ENCODE peak calls at places on chromosomes 11 and 22, in nine cellular contexts. P, M, O, V, A, N, Z, R and D are unnamed samples.

GRCh38 chr11:64894070-64894811 is 15.8 kb upstream of the EHD1 start:
- DNase-seq in M (peak), P (peak), N (peak), A (no peak), R (peak), Z (peak), O (peak), V (peak), D (peak)

GRCh38 chr11:130897262-130898182 is 18.8 kb downstream of the SNX19 start:
- DNase-seq in P (no peak), N (peak), V (peak), M (peak), R (peak), O (no peak), A (no peak), Z (no peak), D (peak)

GRCh38 chr11:99199336-99199735 is 178.6 kb downstream of the CNTN5 start:
- DNase-seq in R (no peak), M (no peak), N (no peak), P (no peak), V (no peak), Z (no peak), A (no peak), O (no peak), D (no peak)

GRCh38 chr11:129625930-129626329 is 189.7 kb upstream of the TMEM45B start:
- DNase-seq in M (no peak), P (no peak), R (no peak), O (no peak), V (no peak), Z (no peak), N (no peak), A (peak), D (no peak)

GRCh38 chr11:30967579-30967978 is 381.4 kb upstream of the MPPED2 start:
- DNase-seq in P (no peak), N (no peak), O (no peak), A (no peak), Z (no peak), V (no peak), M (no peak), R (no peak), D (no peak)

GRCh38 chr22:41793871-41794270 is 6.6 kb upstream of the CCDC134 start:
- DNase-seq in Z (no peak), P (no peak), R (no peak), V (no peak), N (no peak), A (no peak), M (no peak), O (no peak), D (no peak)

GRCh38 chr22:46070722-46071450 is 79.4 kb upstream of the PPARA start:
- DNase-seq in O (peak), R (peak), N (no peak), V (no peak), M (peak), P (peak), A (no peak), Z (peak), D (no peak)

GRCh38 chr22:27726726-27727449 is 74.7 kb downstream of the MN1 start:
- DNase-seq in Z (peak), N (peak), V (peak), R (peak), M (peak), O (peak), P (no peak), A (peak), D (no peak)

GRCh38 chr11:128496249-128496648 is 91.1 kb downstream of the ETS1 start:
- DNase-seq in A (no peak), P (no peak), R (no peak), V (no peak), N (no peak), M (no peak), Z (no peak), O (no peak), D (no peak)

GRCh38 chr11:128498846-128499245 is 88.5 kb downstream of the ETS1 start:
- DNase-seq in N (no peak), O (peak), A (no peak), R (no peak), Z (no peak), M (no peak), P (no peak), V (no peak), D (no peak)

GRCh38 chr11:128496684-128497056 is 90.7 kb downstream of the ETS1 start:
- DNase-seq in R (no peak), A (no peak), M (no peak), Z (no peak), V (no peak), O (no peak), P (no peak), N (no peak), D (no peak)

GRCh38 chr11:128499613-128500213 is 87.6 kb downstream of the ETS1 start:
- DNase-seq in V (no peak), R (no peak), P (no peak), Z (no peak), M (no peak), N (no peak), A (no peak), O (no peak), D (no peak)

DNA sequence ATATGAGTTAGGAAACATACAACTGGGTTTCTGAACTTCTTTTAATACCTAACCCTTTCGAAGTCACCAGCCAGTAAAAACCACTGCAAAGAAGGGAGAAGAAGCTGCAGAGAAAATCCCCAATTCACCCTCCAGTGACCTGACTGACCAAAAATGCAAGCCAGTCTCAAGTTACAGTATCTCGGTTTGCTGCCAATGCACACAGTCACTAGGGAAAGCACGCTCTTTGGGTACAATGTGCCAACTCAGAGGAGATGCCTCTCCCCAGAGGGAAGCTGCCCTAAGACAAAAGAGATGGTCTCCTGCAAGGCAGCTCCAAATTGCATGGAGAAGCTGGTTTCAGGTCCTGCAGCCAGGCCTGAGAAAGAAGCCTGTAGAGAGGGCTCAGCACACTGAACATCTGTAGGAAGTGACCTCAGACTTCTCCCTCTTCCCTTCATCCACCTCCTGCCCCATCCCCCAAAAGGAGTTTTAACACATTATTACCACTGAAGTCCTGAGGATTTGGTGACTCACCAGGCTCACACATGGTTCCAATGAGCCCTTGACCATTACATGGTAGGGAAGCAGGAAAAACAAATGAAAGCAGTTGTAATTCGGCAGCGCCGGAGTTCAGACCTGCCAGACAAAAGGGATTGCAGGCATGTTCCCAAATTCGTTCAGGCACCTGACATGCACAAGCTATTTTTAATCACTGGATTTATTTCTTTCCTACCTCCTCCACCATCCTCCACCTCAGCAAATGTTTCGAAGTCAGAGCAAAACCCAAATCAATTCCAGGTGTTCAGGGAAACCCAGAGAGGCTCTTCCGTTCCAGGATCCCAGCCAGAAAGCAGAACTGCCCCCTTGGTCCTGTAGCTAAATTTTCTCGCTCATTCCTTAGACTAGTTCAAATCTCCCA is 90.1 kb downstream of the ETS1 start:
- DNase-seq in O (peak), A (peak), N (no peak), Z (no peak), V (peak), P (no peak), R (no peak), M (peak), D (no peak)
- H3K27ac ChIP-seq in O (peak), A (peak), N (peak), Z (no peak), V (no peak), P (no peak), R (peak), M (peak), D (no peak)

DNA sequence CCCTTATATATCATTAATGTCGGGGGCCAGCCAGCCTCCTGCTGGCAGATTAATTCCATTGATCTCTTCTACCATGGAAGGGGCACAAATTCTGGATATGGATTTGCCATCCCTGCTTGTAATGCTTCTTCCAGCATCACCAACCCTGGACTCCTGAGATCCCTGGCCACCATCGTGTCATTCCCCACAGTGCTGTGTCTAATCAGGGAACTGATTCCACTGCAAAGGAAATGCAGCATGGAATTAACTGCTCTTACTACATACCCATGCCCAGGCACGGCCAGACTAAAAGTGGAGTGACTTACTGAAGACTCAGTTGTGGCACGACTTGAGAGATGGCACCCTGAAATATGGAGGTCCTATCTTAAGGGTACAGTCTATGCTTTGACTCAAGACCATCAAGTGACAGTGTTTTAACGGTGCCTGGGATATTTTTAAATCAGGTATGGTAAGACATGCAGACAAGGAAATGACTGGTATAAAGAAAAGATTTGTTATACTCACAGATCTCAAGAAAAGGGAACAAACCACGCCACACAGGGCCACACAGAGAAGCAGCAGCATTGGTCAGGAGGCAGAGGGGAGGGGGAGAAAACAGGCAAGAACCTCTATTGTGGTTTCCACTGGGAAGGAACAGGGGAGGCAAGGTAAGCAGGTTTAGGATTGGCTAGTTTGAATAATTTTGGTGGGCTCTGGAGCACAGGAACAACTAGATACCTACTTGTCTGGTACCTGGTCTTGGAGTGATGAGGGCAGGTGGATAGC is 65.1 kb downstream of the IGLL5 start:
- DNase-seq in A (no peak), Z (no peak), O (no peak), M (no peak), P (no peak), N (no peak), R (no peak), V (no peak), D (no peak)
- H3K27ac ChIP-seq in A (no peak), Z (no peak), O (no peak), M (no peak), P (no peak), N (no peak), R (no peak), V (no peak), D (no peak)

DNA sequence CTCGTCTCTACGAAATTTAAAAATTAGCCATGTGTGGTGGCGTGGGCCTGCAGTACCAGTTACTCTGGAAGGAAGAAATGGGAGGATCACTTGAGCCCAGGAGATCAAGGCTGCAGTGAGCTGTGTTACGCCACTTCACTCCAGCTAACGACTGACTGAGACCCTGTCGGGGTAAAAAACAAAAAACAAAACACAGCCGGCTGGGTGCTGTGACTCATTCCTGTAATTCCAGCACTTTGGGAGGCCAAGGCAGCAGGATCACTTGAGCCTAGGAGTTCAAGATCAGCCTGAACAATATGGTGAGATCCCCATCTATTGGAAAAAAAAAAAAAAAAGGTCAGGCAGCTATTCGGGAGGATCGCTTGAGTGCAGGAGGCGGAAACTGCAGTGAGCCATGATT is 2.4 kb downstream of the PAFAH1B2 start:
- DNase-seq in R (no peak), P (no peak), V (no peak), N (no peak), A (no peak), M (no peak), O (peak), Z (no peak), D (no peak)
- H3K27ac ChIP-seq in R (peak), P (peak), V (no peak), N (no peak), A (peak), M (peak), O (peak), Z (peak), D (no peak)

DNA sequence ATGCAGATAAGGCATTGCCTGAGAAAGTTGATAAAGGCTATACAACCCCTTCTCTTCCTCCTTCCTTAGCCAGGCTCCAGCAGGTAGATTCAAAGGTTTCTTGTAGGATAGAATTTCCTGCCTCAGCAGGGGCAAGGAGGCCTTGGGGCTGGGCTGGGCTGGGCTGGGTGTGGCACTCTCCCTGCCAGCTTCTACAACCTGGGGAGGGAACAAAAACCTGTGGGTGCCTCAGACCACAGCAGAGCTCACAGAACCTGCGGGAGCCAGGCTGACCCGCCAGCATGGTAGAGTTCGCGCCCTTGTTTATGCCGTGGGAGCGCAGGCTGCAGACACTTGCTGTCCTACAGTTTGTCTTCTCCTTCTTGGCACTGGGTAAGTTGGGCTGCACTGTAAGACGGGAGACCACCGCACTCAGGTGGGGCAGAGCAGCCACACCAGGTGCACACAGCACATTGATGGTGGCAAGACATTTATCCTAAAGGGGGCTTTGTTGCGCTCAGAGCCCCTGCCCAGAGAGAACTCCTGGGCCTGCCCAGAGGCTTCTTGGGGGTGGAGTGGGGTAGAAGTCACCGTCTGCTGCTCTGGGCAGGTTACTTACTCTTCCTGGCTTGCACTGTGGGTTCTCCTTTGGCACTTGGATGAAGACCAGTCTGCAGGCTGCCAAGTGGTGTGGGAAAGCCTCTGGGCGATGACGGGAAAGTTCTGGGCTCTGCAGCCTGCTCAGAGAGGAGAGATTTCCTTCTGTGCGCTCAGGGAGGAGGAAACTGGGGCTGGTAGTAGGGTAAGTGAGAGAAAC is at the start of gene MOGAT2:
- DNase-seq in M (no peak), V (no peak), O (no peak), R (no peak), N (no peak), A (no peak), Z (no peak), P (no peak), D (no peak)
- H3K27ac ChIP-seq in M (no peak), V (no peak), O (no peak), R (no peak), N (no peak), A (no peak), Z (no peak), P (no peak), D (no peak)

GRCh38 chr22:39024923-39025322 is 4.0 kb downstream of the APOBEC3D start:
- DNase-seq in N (no peak), M (no peak), P (no peak), O (no peak), A (no peak), V (no peak), Z (no peak), R (no peak), D (no peak)
- H3K27ac ChIP-seq in N (no peak), M (no peak), P (no peak), O (no peak), A (no peak), V (no peak), Z (no peak), R (no peak), D (no peak)

DNA sequence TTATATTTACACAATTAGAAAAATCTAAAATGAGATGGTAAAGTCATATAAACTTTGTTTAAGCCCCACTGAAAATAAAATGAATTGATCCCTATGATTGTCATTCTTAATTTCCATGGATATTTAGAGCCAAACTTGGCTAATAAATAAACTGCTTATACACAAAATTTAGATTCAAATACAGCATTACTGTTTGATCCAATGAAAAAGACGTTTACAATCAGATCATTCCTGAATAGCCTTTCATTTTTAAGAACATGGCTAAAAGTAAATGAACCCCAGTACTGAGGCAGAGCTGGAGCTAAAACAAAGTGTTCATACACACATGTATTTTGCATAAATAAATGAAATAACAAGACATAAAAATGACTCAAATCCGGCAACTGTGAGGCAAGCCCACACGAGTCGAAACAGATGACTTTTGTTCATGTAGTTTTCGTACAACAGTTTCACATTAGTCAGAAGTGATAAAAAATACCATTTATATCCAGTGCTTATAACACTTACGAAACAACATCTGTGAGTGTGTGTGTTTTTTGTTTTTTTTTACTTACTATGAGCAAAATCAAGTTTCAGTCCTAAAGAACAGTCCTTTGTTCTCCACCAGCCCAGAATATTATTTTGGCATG is 386.5 kb downstream of the SOX6 start:
- DNase-seq in M (no peak), N (no peak), O (peak), A (peak), P (no peak), R (no peak), Z (no peak), V (no peak), D (no peak)
- H3K27ac ChIP-seq in M (peak), N (peak), O (peak), A (peak), P (no peak), R (peak), Z (no peak), V (no peak), D (no peak)